ENCODE peak calls at places on chromosomes 16 and 17, in seven cellular contexts. One of them, this sample, is unnamed.
A peak's percentile ranks its signal among the peaks of the same experiment; 100 is the strongest.

GRCh38 chr16:30110661-30111060 is 2.7 kb downstream of the GDPD3 start:
- DNase-seq in HepG2: no peak
- DNase-seq in SK-N-SH: no peak
- DNase-seq in K562: no peak
- DNase-seq in GM12878: no peak
- DNase-seq in GM12891: no peak
- DNase-seq in H1: no peak
- DNase-seq in this sample: no peak

GRCh38 chr17:44253021-44253420 is 14.9 kb downstream of the SLC4A1 start:
- DNase-seq in HepG2: no peak
- DNase-seq in SK-N-SH: no peak
- DNase-seq in K562: no peak
- DNase-seq in GM12878: no peak
- DNase-seq in GM12891: no peak
- DNase-seq in H1: no peak
- DNase-seq in this sample: no peak

GRCh38 chr16:82881517-82881916 is 254.7 kb downstream of the CDH13 start:
- DNase-seq in HepG2: no peak
- DNase-seq in SK-N-SH: no peak
- DNase-seq in K562: no peak
- DNase-seq in GM12878: no peak
- DNase-seq in GM12891: no peak
- DNase-seq in H1: no peak
- DNase-seq in this sample: no peak

GRCh38 chr17:65664296-65664695 is 102.8 kb upstream of the AXIN2 start:
- DNase-seq in HepG2: no peak
- DNase-seq in SK-N-SH: no peak
- DNase-seq in K562: no peak
- DNase-seq in GM12878: no peak
- DNase-seq in GM12891: no peak
- DNase-seq in H1: no peak
- DNase-seq in this sample: no peak

GRCh38 chr16:18966791-18967190 is 16.9 kb upstream of the TMC7 start:
- DNase-seq in HepG2: no peak
- DNase-seq in SK-N-SH: no peak
- DNase-seq in K562: no peak
- DNase-seq in GM12878: no peak
- DNase-seq in GM12891: no peak
- DNase-seq in H1: no peak
- DNase-seq in this sample: no peak

GRCh38 chr17:77942111-77942988 is 16.2 kb upstream of the TNRC6C start:
- DNase-seq in HepG2: peak; percentile 76
- DNase-seq in SK-N-SH: no peak
- DNase-seq in K562: no peak
- DNase-seq in GM12878: no peak
- DNase-seq in GM12891: no peak
- DNase-seq in H1: no peak
- DNase-seq in this sample: no peak

GRCh38 chr16:57785924-57786323 is 16.4 kb downstream of the KIFC3 start:
- DNase-seq in HepG2: no peak
- DNase-seq in SK-N-SH: no peak
- DNase-seq in K562: no peak
- DNase-seq in GM12878: no peak
- DNase-seq in GM12891: no peak
- DNase-seq in H1: no peak
- DNase-seq in this sample: no peak

GRCh38 chr16:27253526-27253930 is 15.0 kb downstream of the NSMCE1 start:
- DNase-seq in HepG2: no peak
- DNase-seq in SK-N-SH: no peak
- DNase-seq in K562: no peak
- DNase-seq in GM12878: no peak
- DNase-seq in GM12891: no peak
- DNase-seq in H1: no peak
- DNase-seq in this sample: no peak

GRCh38 chr16:25224731-25225319 is 8.1 kb downstream of the AQP8 start:
- DNase-seq in HepG2: no peak
- DNase-seq in SK-N-SH: no peak
- DNase-seq in K562: no peak
- DNase-seq in GM12878: no peak
- DNase-seq in GM12891: no peak
- DNase-seq in H1: no peak
- DNase-seq in this sample: no peak

GRCh38 chr16:23539984-23540816 is 16.9 kb downstream of the EARS2 start:
- DNase-seq in HepG2: peak; percentile 99
- DNase-seq in SK-N-SH: no peak
- DNase-seq in K562: no peak
- DNase-seq in GM12878: no peak
- DNase-seq in GM12891: no peak
- DNase-seq in H1: no peak
- DNase-seq in this sample: no peak

GRCh38 chr17:64155751-64156544 is 26.0 kb upstream of the ERN1 start:
- DNase-seq in HepG2: peak; percentile 98
- DNase-seq in SK-N-SH: no peak
- DNase-seq in K562: no peak
- DNase-seq in GM12878: no peak
- DNase-seq in GM12891: no peak
- DNase-seq in H1: no peak
- DNase-seq in this sample: no peak

GRCh38 chr17:35170968-35171771 is 23.0 kb downstream of the SLC35G3 start:
- DNase-seq in HepG2: no peak
- DNase-seq in SK-N-SH: no peak
- DNase-seq in K562: no peak
- DNase-seq in GM12878: no peak
- DNase-seq in GM12891: peak; percentile 33
- DNase-seq in H1: no peak
- DNase-seq in this sample: no peak

GRCh38 chr17:12230411-12230810 is 209.7 kb downstream of the MAP2K4 start:
- DNase-seq in HepG2: no peak
- DNase-seq in SK-N-SH: no peak
- DNase-seq in K562: no peak
- DNase-seq in GM12878: no peak
- DNase-seq in GM12891: no peak
- DNase-seq in H1: no peak
- DNase-seq in this sample: no peak

GRCh38 chr16:56041556-56042140 is 149.6 kb upstream of the GNAO1 start:
- DNase-seq in HepG2: peak; percentile 45
- DNase-seq in SK-N-SH: peak; percentile 58
- DNase-seq in K562: peak; percentile 32
- DNase-seq in GM12878: no peak
- DNase-seq in GM12891: peak; percentile 11
- DNase-seq in H1: peak; percentile 67
- DNase-seq in this sample: no peak

GRCh38 chr17:17837380-17837821 is 615 bp upstream of the SREBF1 start:
- DNase-seq in HepG2: peak; percentile 60
- DNase-seq in SK-N-SH: no peak
- DNase-seq in K562: no peak
- DNase-seq in GM12878: no peak
- DNase-seq in GM12891: no peak
- DNase-seq in H1: no peak
- DNase-seq in this sample: no peak

GRCh38 chr17:60392845-60393702 is 1.1 kb upstream of the USP32 start:
- DNase-seq in HepG2: peak; percentile 44
- DNase-seq in SK-N-SH: peak; percentile 57
- DNase-seq in K562: peak; percentile 35
- DNase-seq in GM12878: peak; percentile 48
- DNase-seq in GM12891: no peak
- DNase-seq in H1: no peak
- DNase-seq in this sample: no peak

GRCh38 chr17:74431568-74432483 is at the start of gene GPRC5C:
- DNase-seq in HepG2: peak; percentile 95
- DNase-seq in SK-N-SH: peak; percentile 84
- DNase-seq in K562: peak; percentile 58
- DNase-seq in GM12878: no peak
- DNase-seq in GM12891: peak; percentile 80
- DNase-seq in H1: peak; percentile 82
- DNase-seq in this sample: no peak

DNA sequence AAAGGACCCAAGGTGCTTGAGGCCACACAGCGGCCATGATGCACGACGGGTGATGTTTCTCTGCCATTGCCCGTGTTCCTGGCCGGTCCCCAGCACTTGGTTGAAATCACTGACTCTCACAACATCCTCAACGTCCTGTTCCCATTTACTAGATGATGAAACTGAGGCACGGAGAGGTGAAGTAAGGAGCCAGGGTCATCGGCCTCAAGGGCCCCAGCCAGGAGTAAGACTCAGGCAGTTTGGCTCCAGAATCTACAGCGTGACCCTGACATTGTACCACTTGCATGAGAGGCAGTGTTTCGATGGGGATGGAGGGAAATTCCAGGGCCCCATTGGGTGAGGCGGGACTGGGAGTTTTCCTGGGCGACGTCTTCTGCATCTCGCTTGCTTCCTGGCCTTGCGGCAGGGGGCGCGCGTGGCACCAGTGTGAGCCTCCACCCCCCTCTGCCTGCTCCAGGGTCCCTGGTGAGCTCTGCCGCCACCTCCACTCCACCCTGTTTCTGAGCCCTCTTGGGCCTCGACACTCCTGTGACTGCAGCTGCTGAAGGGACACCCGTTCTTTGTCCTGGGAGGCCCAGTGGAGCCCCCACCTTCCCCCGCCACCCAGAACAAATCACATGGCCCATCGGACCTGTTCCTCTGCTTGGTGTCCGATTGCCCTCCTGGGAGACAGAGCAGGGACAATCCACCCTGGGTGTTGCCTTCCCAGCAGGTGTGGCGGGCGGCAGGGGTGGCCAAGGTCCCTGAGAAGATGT is 133.0 kb upstream of the GSE1 start:
- DNase-seq in HepG2: no peak
- DNase-seq in SK-N-SH: no peak
- DNase-seq in K562: no peak
- DNase-seq in GM12878: no peak
- DNase-seq in GM12891: peak; percentile 90
- DNase-seq in H1: peak; percentile 73
- DNase-seq in this sample: peak; percentile 86
- TF ChIP-seq TAF1 in HepG2: no peak
- TF ChIP-seq TAF1 in SK-N-SH: no peak
- TF ChIP-seq TAF1 in K562: no peak
- TF ChIP-seq TAF1 in GM12878: no peak
- TF ChIP-seq TAF1 in GM12891: no peak
- TF ChIP-seq TAF1 in H1: no peak
- TF ChIP-seq TAF1 in this sample: no peak

DNA sequence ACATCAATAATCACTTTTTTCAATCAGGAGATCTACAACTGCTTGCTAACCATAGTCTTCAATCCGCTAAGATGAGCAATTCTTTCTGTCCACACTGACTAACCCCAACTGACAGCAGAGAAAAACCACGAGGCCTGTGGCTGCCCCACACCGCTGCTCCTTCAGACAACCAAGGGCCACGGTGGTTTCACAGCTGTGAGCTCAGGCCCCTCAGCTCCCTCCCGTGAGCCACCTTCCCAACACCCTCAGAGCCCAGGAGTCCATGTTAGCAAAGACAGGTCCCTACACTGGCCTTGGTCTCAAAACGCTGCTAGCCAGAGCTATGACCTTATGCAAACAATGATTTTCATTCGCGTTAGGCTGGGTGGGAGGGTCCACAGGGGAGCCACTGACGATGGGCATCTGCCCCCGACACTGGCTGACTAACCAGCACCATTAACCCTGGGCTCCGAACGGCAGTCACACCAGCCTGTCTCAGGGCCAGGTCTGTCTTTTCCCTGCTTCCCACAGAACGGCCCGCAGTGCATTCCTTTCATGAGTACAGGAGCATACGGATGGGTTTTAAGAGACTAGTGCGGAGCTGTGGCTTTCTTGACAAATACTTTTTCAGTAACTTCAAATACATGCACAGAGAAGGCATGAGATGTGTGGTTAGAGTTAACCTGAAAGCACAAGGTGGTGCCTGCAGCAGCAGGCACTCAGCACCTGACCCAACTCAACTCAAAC is 67.3 kb downstream of the ANKRD11 start:
- DNase-seq in HepG2: peak; percentile 92
- DNase-seq in SK-N-SH: no peak
- DNase-seq in K562: no peak
- DNase-seq in GM12878: peak; percentile 72
- DNase-seq in GM12891: no peak
- DNase-seq in H1: no peak
- DNase-seq in this sample: peak; percentile 55
- TF ChIP-seq TAF1 in HepG2: peak; percentile 47
- TF ChIP-seq TAF1 in SK-N-SH: no peak
- TF ChIP-seq TAF1 in K562: no peak
- TF ChIP-seq TAF1 in GM12878: no peak
- TF ChIP-seq TAF1 in GM12891: no peak
- TF ChIP-seq TAF1 in H1: no peak
- TF ChIP-seq TAF1 in this sample: no peak

GRCh38 chr17:7886227-7887037 is 2.2 kb upstream of the CHD3 start:
- DNase-seq in HepG2: no peak
- DNase-seq in SK-N-SH: peak; percentile 44
- DNase-seq in K562: peak; percentile 21
- DNase-seq in GM12878: no peak
- DNase-seq in GM12891: no peak
- DNase-seq in H1: peak; percentile 59
- DNase-seq in this sample: no peak

GRCh38 chr17:7887482-7888183 is 956 bp upstream of the CHD3 start:
- DNase-seq in HepG2: peak; percentile 66
- DNase-seq in SK-N-SH: peak; percentile 93
- DNase-seq in K562: peak; percentile 92
- DNase-seq in GM12878: peak; percentile 75
- DNase-seq in GM12891: peak; percentile 73
- DNase-seq in H1: peak; percentile 77
- DNase-seq in this sample: peak; percentile 73

GRCh38 chr17:7887038-7887481 is 1.5 kb upstream of the CHD3 start:
- DNase-seq in HepG2: no peak
- DNase-seq in SK-N-SH: no peak
- DNase-seq in K562: no peak
- DNase-seq in GM12878: no peak
- DNase-seq in GM12891: no peak
- DNase-seq in H1: no peak
- DNase-seq in this sample: no peak

GRCh38 chr17:7888184-7888920 is at the start of gene CHD3:
- DNase-seq in HepG2: no peak
- DNase-seq in SK-N-SH: no peak
- DNase-seq in K562: no peak
- DNase-seq in GM12878: no peak
- DNase-seq in GM12891: no peak
- DNase-seq in H1: no peak
- DNase-seq in this sample: no peak

GRCh38 chr17:7889166-7889584 is 586 bp downstream of the CHD3 start:
- DNase-seq in HepG2: peak; percentile 85
- DNase-seq in SK-N-SH: peak; percentile 94
- DNase-seq in K562: no peak
- DNase-seq in GM12878: no peak
- DNase-seq in GM12891: no peak
- DNase-seq in H1: no peak
- DNase-seq in this sample: no peak
- TF ChIP-seq TAF1 in HepG2: no peak
- TF ChIP-seq TAF1 in SK-N-SH: no peak
- TF ChIP-seq TAF1 in K562: no peak
- TF ChIP-seq TAF1 in GM12878: no peak
- TF ChIP-seq TAF1 in GM12891: no peak
- TF ChIP-seq TAF1 in H1: no peak
- TF ChIP-seq TAF1 in this sample: no peak

DNA sequence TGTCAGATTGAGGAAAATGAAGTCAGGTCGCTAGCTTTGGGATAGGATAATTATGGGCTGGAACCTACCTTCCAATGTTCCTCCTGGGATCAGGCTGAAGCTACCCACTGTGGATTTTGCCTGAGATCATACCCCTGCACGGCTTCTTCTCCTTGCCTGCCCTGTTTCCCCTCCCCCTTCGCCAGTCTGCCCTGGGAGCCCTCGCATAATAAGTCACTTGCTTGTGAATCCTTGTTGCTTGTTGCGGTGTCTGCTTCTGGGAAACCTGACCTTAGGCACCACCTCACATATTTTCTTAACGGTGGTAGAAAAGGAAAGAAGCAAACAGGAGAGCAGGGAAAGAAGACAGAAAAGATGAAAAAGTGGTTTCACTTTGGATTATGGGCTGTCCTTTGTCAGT is 13.3 kb upstream of the PMP22 start:
- DNase-seq in HepG2: no peak
- DNase-seq in SK-N-SH: no peak
- DNase-seq in K562: no peak
- DNase-seq in GM12878: no peak
- DNase-seq in GM12891: no peak
- DNase-seq in H1: no peak
- DNase-seq in this sample: no peak
- TF ChIP-seq TAF1 in HepG2: no peak
- TF ChIP-seq TAF1 in SK-N-SH: no peak
- TF ChIP-seq TAF1 in K562: no peak
- TF ChIP-seq TAF1 in GM12878: no peak
- TF ChIP-seq TAF1 in GM12891: no peak
- TF ChIP-seq TAF1 in H1: no peak
- TF ChIP-seq TAF1 in this sample: no peak